ENCODE peak calls at places on chromosomes 12 and 14, in four cellular contexts. Z is foreskin fibroblast, Q is vagina, N is breast epithelium. A is an unnamed sample.

GRCh38 chr14:101058571-101058970 is 155.0 kb upstream of the RTL1 start:
- DNase-seq in Q (no peak), Z (no peak), N (no peak), A (no peak)

GRCh38 chr12:104709692-104710435 is 248.2 kb downstream of the SLC41A2 start:
- DNase-seq in N (no peak), Q (no peak), Z (peak; percentile 59), A (no peak)

GRCh38 chr14:69996197-69996596 is 117.0 kb downstream of the SMOC1 start:
- DNase-seq in N (no peak), Q (no peak), Z (peak; percentile 69), A (no peak)

GRCh38 chr14:61527325-61528100 is 167.8 kb upstream of the HIF1A start:
- DNase-seq in N (no peak), Q (no peak), Z (peak; percentile 78), A (no peak)

GRCh38 chr12:107684990-107685359 is 624 bp upstream of the PWP1 start:
- DNase-seq in Z (peak; percentile 48), Q (no peak), N (no peak), A (no peak)

GRCh38 chr12:118358607-118359540 is 13.8 kb downstream of the TAOK3 start:
- DNase-seq in Z (no peak), Q (no peak), N (no peak), A (no peak)

GRCh38 chr12:107352347-107353081 is 259.2 kb upstream of the CRY1 start:
- DNase-seq in N (no peak), Z (no peak), Q (no peak), A (no peak)

GRCh38 chr12:48482198-48482597 is at the start of gene C12orf54:
- DNase-seq in Q (no peak), Z (no peak), N (no peak), A (no peak)

GRCh38 chr12:131402781-131403396 is 308.0 kb upstream of the SFSWAP start:
- DNase-seq in Q (no peak), Z (no peak), N (no peak), A (no peak)

DNA sequence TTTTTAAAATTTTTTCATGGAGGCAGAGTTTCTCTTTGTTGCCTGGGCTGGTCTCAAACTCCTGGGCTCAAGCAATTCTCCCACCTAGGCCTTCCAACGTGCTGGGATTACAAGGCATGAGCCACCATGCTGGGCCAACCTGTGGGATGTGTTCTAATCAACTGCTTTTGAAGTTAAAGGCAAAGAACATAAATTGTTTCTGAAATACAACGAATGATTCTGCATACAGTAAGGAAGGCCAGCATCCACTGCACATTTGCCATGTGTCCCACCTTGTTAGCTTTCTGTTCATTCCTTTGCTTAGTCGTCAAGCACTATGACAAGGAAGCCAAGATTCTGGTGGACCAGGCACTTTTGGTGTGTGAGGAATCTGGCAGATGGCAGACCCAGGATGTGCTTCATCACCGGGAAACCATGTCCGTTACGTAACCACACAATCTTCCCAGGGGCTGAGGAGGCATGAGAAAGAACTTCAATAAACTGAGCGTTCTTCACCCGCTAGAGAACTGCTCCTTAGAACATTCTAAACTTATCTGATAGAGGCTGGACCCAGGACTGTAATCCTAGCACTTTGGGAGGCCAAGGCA is 24.5 kb downstream of the MOK start:
- DNase-seq in Q (no peak), Z (peak; percentile 92), N (no peak), A (peak; percentile 94)
- H3K4me3 ChIP-seq in Q (no peak overlapping the region), Z (no peak overlapping the region), N (no peak overlapping the region), A (no peak overlapping the region)

GRCh38 chr14:76473381-76474263 is 97.7 kb downstream of the ESRRB start:
- DNase-seq in Z (no peak), Q (no peak), N (no peak), A (no peak)
- TF ChIP-seq CTCF in Z (no peak), Q (no peak), N (no peak), A (peak; percentile 5)

GRCh38 chr14:76268700-76269099 is 107.2 kb upstream of the ESRRB start:
- DNase-seq in Z (no peak), N (no peak), Q (peak; percentile 74), A (no peak)

GRCh38 chr14:76268013-76268376 is 107.9 kb upstream of the ESRRB start:
- DNase-seq in Q (peak; percentile 11), N (no peak), Z (no peak), A (no peak)

GRCh38 chr14:76264384-76264783 is 111.6 kb upstream of the ESRRB start:
- DNase-seq in N (no peak), Q (no peak), Z (no peak), A (no peak)

GRCh38 chr14:76271371-76271770 is 104.6 kb upstream of the ESRRB start:
- DNase-seq in Q (no peak), Z (no peak), N (no peak), A (no peak)

GRCh38 chr14:76267322-76268012 is 108.5 kb upstream of the ESRRB start:
- DNase-seq in Q (peak; percentile 62), Z (peak; percentile 78), N (peak; percentile 35), A (peak; percentile 3)
- H3K4me3 ChIP-seq in Q (peak overlapping the region; percentile 50), Z (peak overlapping the region; percentile 44), N (peak overlapping the region; percentile 39), A (peak overlapping the region; percentile 37)

GRCh38 chr12:29591140-29592020 is 93.9 kb upstream of the OVCH1 start:
- DNase-seq in Q (no peak), N (no peak), Z (peak; percentile 64), A (no peak)
- TF ChIP-seq CTCF in Q (peak; percentile 12), N (no peak), Z (peak; percentile 59), A (peak; percentile 52)

GRCh38 chr14:52089208-52089607 is 20.3 kb upstream of the NID2 start:
- DNase-seq in Q (no peak), Z (no peak), N (no peak), A (no peak)

GRCh38 chr14:52090936-52091335 is 22.1 kb upstream of the NID2 start:
- DNase-seq in Q (no peak), N (no peak), Z (no peak), A (no peak)

GRCh38 chr14:52095793-52096192 is 26.9 kb upstream of the NID2 start:
- DNase-seq in N (no peak), Q (no peak), Z (no peak), A (no peak)

GRCh38 chr14:52091913-52092312 is 23.1 kb upstream of the NID2 start:
- DNase-seq in N (no peak), Z (no peak), Q (no peak), A (no peak)

GRCh38 chr14:52094871-52095270 is 26.0 kb upstream of the NID2 start:
- DNase-seq in N (no peak), Q (no peak), Z (peak; percentile 60), A (no peak)
- H3K4me3 ChIP-seq in N (no peak overlapping the region), Q (no peak overlapping the region), Z (no peak overlapping the region), A (no peak overlapping the region)